ENCODE peak calls at places on chromosomes 3 and 15, in six cellular contexts. P is PC-3, R is fibroblast of lung, F is IMR-90, V is osteoblast, Q is GM23248. L is an unnamed sample.

GRCh38 chr3:50028336-50028735 is 60.4 kb upstream of the RBM5 start:
- DNase-seq in P (peak; percentile 47), R (no peak), F (peak; percentile 66), V (peak; percentile 80), Q (peak; percentile 45), L (peak; percentile 96)

GRCh38 chr3:99999541-99999940 is 114.8 kb downstream of the FILIP1L start:
- DNase-seq in P (no peak), R (peak; percentile 11), F (peak; percentile 35), V (no peak), Q (peak; percentile 58), L (no peak)

GRCh38 chr3:196159952-196160804 is 51.0 kb downstream of the ZDHHC19 start:
- DNase-seq in P (peak; percentile 87), R (peak; percentile 85), F (peak; percentile 93), V (peak; percentile 95), Q (peak; percentile 80), L (peak; percentile 89)

GRCh38 chr15:88718731-88719130 is 79.9 kb downstream of the ISG20 start:
- DNase-seq in P (no peak), R (no peak), F (no peak), V (no peak), Q (no peak), L (no peak)

GRCh38 chr3:42257007-42257406 is 9.0 kb downstream of the CCK start:
- DNase-seq in P (no peak), R (no peak), F (no peak), V (no peak), Q (no peak), L (no peak)

GRCh38 chr3:99866167-99866810 is 48.6 kb downstream of the CMSS1 start:
- DNase-seq in P (peak; percentile 43), R (peak; percentile 78), F (peak; percentile 69), V (peak; percentile 13), Q (peak; percentile 86), L (peak; percentile 90)

GRCh38 chr3:13644341-13645082 is 95.6 kb downstream of the FBLN2 start:
- DNase-seq in P (peak; percentile 51), R (peak; percentile 24), F (peak; percentile 61), V (peak; percentile 93), Q (peak; percentile 80), L (peak; percentile 41)

GRCh38 chr3:45055411-45056143 is 29.5 kb downstream of the CLEC3B start:
- DNase-seq in P (peak; percentile 51), R (peak; percentile 94), F (peak; percentile 96), V (no peak), Q (peak; percentile 81), L (peak; percentile 89)

GRCh38 chr3:128497305-128498126 is 4.5 kb upstream of the GATA2 start:
- DNase-seq in P (peak; percentile 62), R (no peak), F (no peak), V (peak; percentile 96), Q (peak; percentile 81), L (no peak)

GRCh38 chr3:134952372-134952771 is 157.3 kb downstream of the EPHB1 start:
- DNase-seq in P (no peak), R (no peak), F (no peak), V (no peak), Q (no peak), L (no peak)

DNA sequence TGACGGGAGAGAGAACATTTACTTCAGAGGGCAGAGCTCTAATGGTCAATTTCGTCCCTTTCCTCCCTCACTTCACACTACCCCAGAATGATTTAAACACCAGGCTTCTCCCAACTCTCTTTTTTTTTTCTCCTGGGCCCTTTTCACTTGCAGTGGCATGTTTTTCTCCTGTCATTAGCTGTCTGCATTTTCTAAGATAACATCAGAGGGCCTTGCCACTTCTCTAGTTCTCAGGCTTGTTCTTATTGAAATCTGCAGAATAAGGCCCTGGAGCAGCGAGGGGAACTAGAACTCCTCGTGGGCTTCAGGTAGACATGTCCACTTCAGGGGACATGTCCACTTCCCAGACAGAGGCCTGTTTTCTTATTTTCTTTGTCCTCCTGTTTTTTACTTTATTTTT is 514.4 kb upstream of the TBL1XR1 start:
- DNase-seq in P (no peak), R (no peak), F (no peak), V (no peak), Q (no peak), L (no peak)
- H2AFZ ChIP-seq in P (no peak overlapping the region), R (no peak overlapping the region), F (no peak overlapping the region), V (peak overlapping the region; percentile 45), Q (no peak overlapping the region), L (no peak overlapping the region)

DNA sequence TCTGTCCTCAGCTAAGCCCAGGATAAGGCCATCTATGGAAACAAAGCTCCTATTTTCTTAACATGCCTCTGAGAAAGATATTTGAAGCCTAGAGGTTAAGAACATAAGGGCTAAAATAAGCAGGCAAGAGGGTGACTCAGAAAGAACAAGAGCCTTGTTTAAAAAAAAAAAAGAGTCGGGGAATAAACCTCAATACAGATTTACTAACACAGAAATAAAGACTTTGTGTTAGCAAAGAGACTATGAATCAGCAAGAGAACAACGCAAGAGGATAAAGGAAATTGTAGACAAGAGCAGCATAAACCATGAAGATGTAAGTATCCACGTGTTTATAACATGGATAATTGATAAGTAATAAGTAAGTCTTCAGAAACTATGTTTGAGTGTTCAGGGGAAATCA is 36.0 kb downstream of the RAB27A start:
- DNase-seq in P (peak; percentile 12), R (peak; percentile 93), F (peak; percentile 89), V (peak; percentile 90), Q (peak; percentile 80), L (peak; percentile 79)
- H2AFZ ChIP-seq in P (no peak overlapping the region), R (no peak overlapping the region), F (peak overlapping the region; percentile 71), V (peak overlapping the region; percentile 72), Q (peak overlapping the region; percentile 34), L (peak overlapping the region; percentile 29)

GRCh38 chr3:116238863-116239262 is 206.4 kb downstream of the LSAMP start:
- DNase-seq in P (no peak), R (no peak), F (peak; percentile 35), V (no peak), Q (peak; percentile 4), L (no peak)
- H2AFZ ChIP-seq in P (no peak overlapping the region), R (no peak overlapping the region), F (no peak overlapping the region), V (no peak overlapping the region), Q (no peak overlapping the region), L (no peak overlapping the region)

GRCh38 chr3:183178833-183179549 is 16.5 kb upstream of the LAMP3 start:
- DNase-seq in P (peak; percentile 70), R (peak; percentile 40), F (no peak), V (peak; percentile 87), Q (peak; percentile 75), L (peak; percentile 16)
- H2AFZ ChIP-seq in P (peak overlapping the region; percentile 87), R (peak overlapping the region; percentile 40), F (peak overlapping the region; percentile 87), V (peak overlapping the region; percentile 61), Q (peak overlapping the region; percentile 74), L (peak overlapping the region; percentile 88)